ENCODE peak calls at places on chromosomes 4 and X, in four cellular contexts. U, L, A and Q are unnamed samples.

GRCh38 chr4:107183155-107183774 is 147.2 kb upstream of the DKK2 start:
- DNase-seq in U (peak), A (peak), L (peak), Q (peak)

GRCh38 chr4:56640907-56641493 is 40.1 kb downstream of the HOPX start:
- DNase-seq in U (no peak), A (no peak), L (no peak), Q (no peak)

GRCh38 chr4:25585901-25586523 is 69.6 kb upstream of the SLC34A2 start:
- DNase-seq in A (no peak), U (no peak), L (no peak), Q (no peak)

GRCh38 chr4:52260507-52261302 is 209.6 kb downstream of the SPATA18 start:
- DNase-seq in L (no peak), A (no peak), U (no peak), Q (no peak)

GRCh38 chr4:142396279-142396678 is 449.8 kb downstream of the INPP4B start:
- DNase-seq in A (no peak), L (no peak), U (no peak), Q (no peak)

GRCh38 chr4:62601737-62602136 is 1401.6 kb downstream of the ADGRL3 start:
- DNase-seq in U (no peak), L (no peak), A (no peak), Q (no peak)

GRCh38 chrX:131262738-131263679 is 26.1 kb downstream of the IGSF1 start:
- DNase-seq in U (no peak), A (peak), L (peak), Q (peak)

GRCh38 chr4:110085131-110085530 is 113.3 kb downstream of the ELOVL6 start:
- DNase-seq in U (no peak), A (peak), L (peak), Q (no peak)

GRCh38 chr4:45931151-45931550 is 192.7 kb downstream of the GABRG1 start:
- DNase-seq in L (no peak), A (no peak), U (no peak), Q (no peak)

GRCh38 chr4:54315561-54315960 is 86.5 kb downstream of the PDGFRA start:
- DNase-seq in A (no peak), U (peak), L (no peak), Q (no peak)

GRCh38 chr4:115360441-115360840 is 247.0 kb upstream of the NDST4 start:
- DNase-seq in L (no peak), A (no peak), U (no peak), Q (no peak)

GRCh38 chrX:154074199-154074598 is 23.3 kb downstream of the MECP2 start:
- DNase-seq in L (no peak), A (peak), U (no peak), Q (no peak)

GRCh38 chr4:186037692-186038658 is 31.0 kb upstream of the TLR3 start:
- DNase-seq in L (peak), A (peak), U (peak), Q (peak)

GRCh38 chr4:48538358-48538757 is 48.3 kb downstream of the ZAR1 start:
- DNase-seq in U (no peak), L (no peak), A (no peak), Q (no peak)

GRCh38 chr4:34046580-34046979 is 2197.7 kb downstream of the ARAP2 start:
- DNase-seq in U (no peak), A (no peak), L (no peak), Q (no peak)

GRCh38 chrX:118347131-118347530 is 1.2 kb downstream of the WDR44 start:
- DNase-seq in L (peak), U (no peak), A (peak), Q (no peak)

GRCh38 chr4:4425119-4425690 is 38.3 kb downstream of the NSG1 start:
- DNase-seq in U (no peak), A (no peak), L (no peak), Q (no peak)

GRCh38 chrX:47360423-47361179 is 9.8 kb upstream of the ZNF157 start:
- DNase-seq in U (no peak), L (no peak), A (no peak), Q (no peak)

GRCh38 chr4:122012735-122013134 is 60.9 kb upstream of the TRPC3 start:
- DNase-seq in L (no peak), U (no peak), A (no peak), Q (no peak)

GRCh38 chrX:40544343-40545250 is 36.2 kb upstream of the ATP6AP2 start:
- DNase-seq in A (peak), L (peak), U (no peak), Q (no peak)

GRCh38 chr4:27974339-27974738 is 1113.7 kb downstream of the STIM2 start:
- DNase-seq in U (no peak), A (no peak), L (no peak), Q (no peak)

GRCh38 chr4:27973056-27973455 is 1112.4 kb downstream of the STIM2 start:
- DNase-seq in A (no peak), U (no peak), L (no peak), Q (no peak)
- TF ChIP-seq TARDBP in A (no peak), U (no peak), L (no peak), Q (no peak)

GRCh38 chrX:21972721-21973120 is 32.2 kb downstream of the SMS start:
- DNase-seq in U (no peak), L (no peak), A (no peak), Q (no peak)

GRCh38 chrX:21974011-21974385 is 33.5 kb downstream of the SMS start:
- DNase-seq in L (no peak), A (no peak), U (peak), Q (no peak)

GRCh38 chrX:21975242-21975641 is 34.7 kb downstream of the SMS start:
- DNase-seq in A (no peak), L (no peak), U (no peak), Q (no peak)

GRCh38 chrX:21972046-21972445 is 31.5 kb downstream of the SMS start:
- DNase-seq in U (no peak), L (no peak), A (no peak), Q (no peak)

GRCh38 chrX:21973321-21974010 is 33.0 kb downstream of the SMS start:
- DNase-seq in U (no peak), L (no peak), A (no peak), Q (no peak)
- TF ChIP-seq TARDBP in U (no peak), L (no peak), A (no peak), Q (no peak)

DNA sequence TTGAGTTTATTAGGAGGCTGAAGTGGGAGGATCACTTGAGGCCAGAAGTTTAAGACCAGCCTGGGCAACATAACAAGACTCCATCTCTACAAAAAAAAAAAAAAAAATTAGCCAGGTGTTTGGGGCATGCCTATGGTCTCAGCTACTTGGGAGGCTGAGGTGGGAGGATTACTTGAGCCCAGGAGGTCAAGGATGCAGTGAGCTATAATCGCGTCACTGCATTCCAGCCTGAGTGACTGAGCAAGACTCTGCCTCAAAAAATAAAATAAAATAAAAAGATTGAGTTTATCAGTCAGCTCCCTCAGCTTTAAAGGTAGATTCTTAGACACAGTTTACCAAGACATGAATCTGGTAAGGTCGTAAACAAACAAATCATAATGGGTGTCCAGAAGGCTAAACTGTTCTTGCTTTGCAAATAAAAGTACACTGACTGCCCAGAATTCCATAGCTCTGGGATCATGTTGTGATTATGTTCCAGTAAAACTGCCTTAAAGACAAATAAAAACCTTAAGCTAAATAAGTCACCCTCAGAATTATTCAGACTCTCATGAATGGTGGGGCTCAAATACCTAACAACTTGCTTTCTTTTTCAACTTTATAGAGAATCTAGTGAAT is 18.7 kb downstream of the APOO start:
- DNase-seq in L (no peak), A (no peak), U (no peak), Q (no peak)
- TF ChIP-seq TARDBP in L (no peak), A (no peak), U (no peak), Q (no peak)

GRCh38 chr4:60948008-60948407 is 252.1 kb upstream of the ADGRL3 start:
- DNase-seq in U (no peak), L (no peak), A (no peak), Q (no peak)
- TF ChIP-seq TARDBP in U (no peak), L (no peak), A (no peak), Q (no peak)

GRCh38 chrX:71147496-71148277 is 3.0 kb downstream of the NLGN3 start:
- DNase-seq in A (peak), L (no peak), U (no peak), Q (no peak)
- TF ChIP-seq TARDBP in A (no peak), L (no peak), U (no peak), Q (no peak)

DNA sequence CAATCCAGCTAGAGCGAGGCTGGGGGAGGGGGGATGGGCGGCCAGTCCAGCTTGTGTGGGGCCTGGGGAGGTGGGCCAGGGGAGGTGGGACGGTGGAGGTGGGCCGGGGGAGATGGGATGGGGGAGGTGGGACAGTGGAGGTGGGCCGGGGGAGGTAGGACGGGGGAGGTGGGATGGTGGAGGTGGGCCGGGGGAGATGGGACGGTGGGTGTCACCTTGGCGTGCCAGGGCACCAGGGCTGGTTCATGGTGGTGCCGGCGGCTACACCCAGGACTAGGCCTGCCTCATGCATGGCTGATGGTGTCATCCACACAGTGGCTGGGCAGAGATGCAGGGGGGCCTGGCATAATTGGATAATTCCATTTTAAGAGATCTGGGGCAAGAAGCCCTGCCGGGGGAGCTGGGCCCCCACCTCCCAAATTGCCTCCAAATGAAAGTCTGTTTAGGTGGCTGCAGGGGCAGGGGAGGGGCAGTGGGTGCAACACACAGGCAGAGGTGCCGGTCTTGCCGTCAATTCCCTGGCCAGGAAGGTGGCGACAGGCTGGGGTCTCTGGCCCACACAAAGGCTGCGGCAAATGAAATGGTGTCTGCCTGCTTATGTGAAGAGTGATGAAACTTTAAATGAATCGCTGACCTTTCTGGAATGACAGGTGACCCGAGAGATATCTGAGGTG is 82.1 kb downstream of the FAM53A start:
- DNase-seq in U (no peak), A (no peak), L (no peak), Q (no peak)
- TF ChIP-seq TARDBP in U (no peak), A (no peak), L (no peak), Q (no peak)

DNA sequence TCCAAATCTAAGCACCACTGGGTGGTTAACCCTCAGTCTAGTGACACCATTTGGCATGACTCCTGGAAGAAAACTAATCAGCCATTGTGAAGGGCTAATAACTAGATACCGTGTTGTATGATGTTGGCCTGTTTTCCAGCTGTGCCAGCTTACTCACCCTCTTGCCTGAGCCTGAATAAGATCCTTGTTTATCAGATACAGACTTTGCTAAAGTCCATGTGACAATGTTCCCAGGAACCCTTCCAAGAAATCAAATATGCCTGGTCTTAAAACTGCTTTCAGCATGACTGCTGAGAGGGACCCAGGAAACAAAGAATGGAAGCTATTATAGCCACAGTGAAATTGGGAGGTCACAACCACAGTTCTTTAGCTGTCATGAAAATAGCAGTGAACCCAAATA is 640.8 kb upstream of the INTU start:
- DNase-seq in L (no peak), A (no peak), U (no peak), Q (no peak)
- TF ChIP-seq TARDBP in L (no peak), A (no peak), U (no peak), Q (no peak)

DNA sequence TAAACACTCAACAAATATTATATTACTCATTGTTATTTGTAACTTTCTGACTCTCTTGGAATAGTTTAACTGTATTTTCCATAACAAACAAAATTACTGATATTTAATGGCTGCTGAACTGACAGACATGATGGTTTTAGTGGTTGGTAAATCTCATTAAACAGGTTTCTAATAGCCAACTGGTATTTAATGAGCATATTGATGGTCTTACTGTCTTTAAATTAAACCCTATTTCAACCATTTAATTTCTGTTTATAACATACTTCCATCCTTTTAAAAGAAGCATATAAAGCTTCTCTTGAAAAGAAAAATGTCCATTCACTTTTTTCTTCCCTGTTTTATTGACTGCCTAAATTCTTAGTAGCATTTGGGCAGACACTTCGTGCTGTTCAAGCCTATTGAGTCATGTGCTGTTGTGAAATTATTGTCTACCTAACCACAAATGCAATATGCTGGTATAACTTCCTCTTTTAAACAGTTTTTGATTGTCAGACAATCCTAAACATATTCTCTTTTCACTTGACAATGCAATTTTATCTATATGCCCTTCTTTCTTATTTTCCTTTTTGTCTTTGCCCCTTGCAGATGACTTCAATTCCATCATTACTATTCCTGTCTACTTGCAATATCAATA is 163.9 kb upstream of the SLC7A11 start:
- DNase-seq in U (peak), L (no peak), A (no peak), Q (no peak)
- TF ChIP-seq TARDBP in U (no peak), L (no peak), A (no peak), Q (no peak)

GRCh38 chr4:163540977-163541376 is 46.5 kb downstream of the TMA16 start:
- DNase-seq in A (no peak), U (no peak), L (no peak), Q (no peak)
- TF ChIP-seq TARDBP in A (no peak), U (no peak), L (no peak), Q (no peak)

DNA sequence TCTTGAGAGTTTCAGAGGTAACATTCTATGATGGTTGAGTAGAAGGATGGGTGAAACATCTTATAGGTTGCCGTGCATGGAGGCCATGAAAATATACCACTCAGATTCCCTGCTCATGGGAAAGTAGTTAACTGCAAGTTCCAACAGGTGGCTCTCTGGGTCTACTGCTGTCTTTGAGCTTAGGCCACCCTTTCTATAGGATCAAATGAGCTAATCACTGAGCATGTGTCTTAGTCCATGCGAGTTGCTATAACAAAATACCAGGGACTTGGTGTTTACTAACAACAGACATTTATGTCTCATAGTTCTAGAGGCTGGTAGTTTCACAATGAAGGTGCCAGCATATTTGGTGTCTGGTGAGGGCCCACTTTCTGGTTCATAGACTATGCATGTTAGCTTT is 144.8 kb upstream of the UNC5C start:
- DNase-seq in A (no peak), U (no peak), L (no peak), Q (peak)
- TF ChIP-seq TARDBP in A (no peak), U (no peak), L (no peak), Q (no peak)